ENCODE peak calls at places on chromosomes 7 and 10, in nine cellular contexts. M is NCI-H187 treated with DMSO at 0.1 percent for 48 hours; B is heart right ventricle; D is stimulated activated CD8-positive, alpha-beta memory T cell treated with anti-CD3 and anti-CD28 coated beads, Interleukin-4, amount 100 ng/mL, for 24 hours; K is mucosa of descending colon; L is HT1080; N is hippocampal formation; H is renal cortical epithelial cell; C is GM12865. J is an unnamed sample.

GRCh38 chr7:135971366-135971725 is 5.8 kb downstream of the MTPN start:
- DNase-seq in M (no peak), B (no peak), D (no peak), K (no peak), L (no peak), N (no peak), H (no peak), C (no peak), J (no peak)

GRCh38 chr7:147079083-147079482 is 962.5 kb downstream of the CNTNAP2 start:
- DNase-seq in M (no peak), B (no peak), D (no peak), K (no peak), L (no peak), N (no peak), H (no peak), C (no peak), J (no peak)

GRCh38 chr7:150357277-150357676 is 11.3 kb upstream of the REPIN1 start:
- DNase-seq in M (no peak), B (no peak), D (peak), K (no peak), L (no peak), N (no peak), H (no peak), C (peak), J (peak)

GRCh38 chr10:101438881-101439391 is 85.0 kb downstream of the BTRC start:
- DNase-seq in M (no peak), B (no peak), D (no peak), K (no peak), L (no peak), N (no peak), H (no peak), C (no peak), J (no peak)

GRCh38 chr7:85068796-85069195 is 118.1 kb downstream of the SEMA3D start:
- DNase-seq in M (no peak), B (no peak), D (no peak), K (no peak), L (peak), N (no peak), H (peak), C (no peak), J (no peak)

GRCh38 chr10:90587081-90587491 is 270.8 kb downstream of the HTR7 start:
- DNase-seq in M (no peak), B (no peak), D (no peak), K (no peak), L (peak), N (no peak), H (peak), C (no peak), J (no peak)

GRCh38 chr10:72259491-72260214 is 14.1 kb upstream of the DDIT4 start:
- DNase-seq in M (no peak), B (no peak), D (no peak), K (no peak), L (no peak), N (peak), H (no peak), C (peak), J (no peak)

GRCh38 chr10:27240891-27241639 is 468 bp upstream of the ACBD5 start:
- DNase-seq in M (no peak), B (no peak), D (no peak), K (peak), L (peak), N (peak), H (no peak), C (peak), J (no peak)

GRCh38 chr7:2566890-2567662 is 8.3 kb downstream of the IQCE start:
- DNase-seq in M (no peak), B (peak), D (no peak), K (peak), L (no peak), N (no peak), H (no peak), C (peak), J (no peak)

GRCh38 chr10:96376483-96376882 is 17.7 kb upstream of the OPALIN start:
- DNase-seq in M (no peak), B (no peak), D (no peak), K (no peak), L (no peak), N (no peak), H (no peak), C (peak), J (no peak)

GRCh38 chr10:58773351-58773750 is 260.7 kb downstream of the BICC1 start:
- DNase-seq in M (no peak), B (no peak), D (no peak), K (no peak), L (no peak), N (no peak), H (no peak), C (no peak), J (no peak)

J was measured in sciatic nerve.